ENCODE peak calls at places on chromosomes 13 and 19, in six cellular contexts. L is K562, T is HCT116, W is SK-N-SH, C is H1, Z is GM12878. S is an unnamed sample.

GRCh38 chr13:105196052-105196451 is 1339.4 kb downstream of the EFNB2 start:
- DNase-seq in L (no peak), T (no peak), W (no peak), C (no peak), Z (no peak), S (peak; percentile 95)

GRCh38 chr13:51957377-51958216 is 53.7 kb downstream of the ATP7B start:
- DNase-seq in L (peak; percentile 55), T (no peak), W (no peak), C (no peak), Z (peak; percentile 37), S (no peak)

GRCh38 chr13:36086117-36086516 is 45.1 kb downstream of the DCLK1 start:
- DNase-seq in L (no peak), T (no peak), W (peak; percentile 40), C (no peak), Z (no peak), S (no peak)

GRCh38 chr19:41528106-41528505 is 47.9 kb upstream of the CEACAM21 start:
- DNase-seq in L (no peak), T (no peak), W (no peak), C (no peak), Z (no peak), S (peak; percentile 59)

GRCh38 chr19:48401277-48401676 is 7.8 kb downstream of the GRIN2D start:
- DNase-seq in L (no peak), T (no peak), W (no peak), C (peak; percentile 53), Z (no peak), S (no peak)

GRCh38 chr19:11005521-11005920 is 44.7 kb downstream of the SMARCA4 start:
- DNase-seq in L (no peak), T (no peak), W (no peak), C (no peak), Z (no peak), S (no peak)

GRCh38 chr13:35987572-35988513 is 143.3 kb downstream of the DCLK1 start:
- DNase-seq in L (no peak), T (no peak), W (no peak), C (peak; percentile 72), Z (no peak), S (no peak)

GRCh38 chr19:1502433-1503088 is 10.3 kb downstream of the ADAMTSL5 start:
- DNase-seq in L (no peak), T (no peak), W (no peak), C (no peak), Z (no peak), S (no peak)

GRCh38 chr19:38974599-38975213 is 836 bp downstream of the FBXO17 start:
- DNase-seq in L (peak; percentile 45), T (no peak), W (peak; percentile 34), C (no peak), Z (no peak), S (no peak)

GRCh38 chr19:7654401-7654800 is 14.4 kb upstream of the RETN start:
- DNase-seq in L (no peak), T (no peak), W (no peak), C (no peak), Z (no peak), S (no peak)

GRCh38 chr19:39098365-39099269 is 14.4 kb downstream of the ACP7 start:
- DNase-seq in L (no peak), T (no peak), W (peak; percentile 52), C (peak; percentile 51), Z (no peak), S (no peak)

GRCh38 chr19:4701557-4701956 is 22.1 kb downstream of the DPP9 start:
- DNase-seq in L (no peak), T (no peak), W (no peak), C (no peak), Z (no peak), S (no peak)

GRCh38 chr13:77872995-77873394 is 45.6 kb downstream of the EDNRB start:
- DNase-seq in L (no peak), T (no peak), W (no peak), C (no peak), Z (no peak), S (no peak)

GRCh38 chr13:70959376-70959775 is 851.1 kb upstream of the KLHL1 start:
- DNase-seq in L (no peak), T (no peak), W (no peak), C (no peak), Z (no peak), S (no peak)

GRCh38 chr19:41016488-41017071 is 25.5 kb downstream of the CYP2B6 start:
- DNase-seq in L (no peak), T (no peak), W (no peak), C (no peak), Z (no peak), S (no peak)

GRCh38 chr19:4557971-4558941 is 1.2 kb downstream of the SEMA6B start:
- DNase-seq in L (peak; percentile 63), T (no peak), W (peak; percentile 83), C (peak; percentile 92), Z (no peak), S (no peak)

GRCh38 chr13:36536546-36536945 is 104.3 kb downstream of the CCNA1 start:
- DNase-seq in L (no peak), T (no peak), W (no peak), C (no peak), Z (no peak), S (no peak)

GRCh38 chr19:40982594-40983101 is 8.4 kb upstream of the CYP2B6 start:
- DNase-seq in L (no peak), T (no peak), W (no peak), C (peak; percentile 52), Z (no peak), S (no peak)

GRCh38 chr19:2041686-2042484 is 9.2 kb downstream of the MKNK2 start:
- DNase-seq in L (peak; percentile 97), T (peak; percentile 82), W (peak; percentile 99), C (peak; percentile 97), Z (peak; percentile 73), S (peak; percentile 96)

GRCh38 chr19:48061401-48062344 is 17.8 kb upstream of the CABP5 start:
- DNase-seq in L (no peak), T (no peak), W (no peak), C (peak; percentile 74), Z (no peak), S (peak; percentile 12)

GRCh38 chr19:15181394-15181793 is 19.4 kb downstream of the NOTCH3 start:
- DNase-seq in L (no peak), T (no peak), W (no peak), C (no peak), Z (no peak), S (no peak)
- TF ChIP-seq JUND in L (no peak), T (no peak), W (no peak), C (no peak), Z (no peak), S (no peak)

GRCh38 chr13:45860240-45860639 is 8.7 kb upstream of the SIAH3 start:
- DNase-seq in L (no peak), T (no peak), W (no peak), C (no peak), Z (no peak), S (no peak)

GRCh38 chr13:45863716-45864590 is 12.4 kb upstream of the SIAH3 start:
- DNase-seq in L (no peak), T (no peak), W (peak; percentile 43), C (no peak), Z (no peak), S (no peak)

GRCh38 chr13:45861352-45861751 is 9.8 kb upstream of the SIAH3 start:
- DNase-seq in L (no peak), T (no peak), W (no peak), C (no peak), Z (no peak), S (no peak)

GRCh38 chr13:45865414-45865813 is 13.9 kb upstream of the SIAH3 start:
- DNase-seq in L (no peak), T (no peak), W (no peak), C (no peak), Z (no peak), S (no peak)

GRCh38 chr13:45859682-45860081 is 8.1 kb upstream of the SIAH3 start:
- DNase-seq in L (no peak), T (no peak), W (no peak), C (no peak), Z (no peak), S (no peak)
- TF ChIP-seq JUND in L (no peak), T (no peak), W (no peak), C (no peak), Z (no peak), S (no peak)

DNA sequence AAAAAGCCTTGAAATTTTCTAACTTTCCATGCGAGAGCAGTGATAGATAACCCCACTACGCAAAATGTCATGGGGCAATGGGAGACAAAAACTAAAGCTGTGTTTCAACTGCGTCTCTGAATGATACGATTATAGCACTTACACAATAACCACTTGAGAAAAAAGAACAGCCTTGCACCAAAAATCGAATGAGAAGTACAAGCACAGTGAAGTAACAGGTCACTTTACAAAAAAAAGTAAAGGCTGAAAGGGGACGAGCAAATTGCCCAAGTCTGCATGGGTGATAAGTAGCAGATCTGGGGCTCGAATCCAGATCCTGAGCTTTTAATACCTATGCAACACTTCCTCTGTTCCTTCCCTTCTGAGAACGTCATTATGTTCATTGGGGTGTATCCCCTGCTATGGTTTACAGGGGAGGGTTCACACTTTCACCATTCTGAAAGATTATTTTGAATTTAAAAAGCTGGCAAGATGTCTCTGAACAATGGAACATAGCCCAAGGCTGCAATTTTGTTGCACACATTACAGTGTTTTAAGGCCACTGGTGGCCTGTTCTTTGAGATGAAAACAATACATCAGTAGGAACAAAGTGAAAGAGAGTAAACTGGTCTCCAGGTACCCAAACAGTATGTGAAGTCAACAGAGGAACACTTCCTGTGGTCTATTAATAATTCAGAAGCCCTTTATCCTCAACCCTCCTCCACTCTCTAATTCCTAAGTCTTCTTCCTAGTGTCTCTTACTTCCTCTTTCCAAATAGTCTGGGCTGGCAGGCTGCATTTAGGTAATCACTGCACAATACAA is 3.1 kb downstream of the CPB2 start:
- DNase-seq in L (no peak), T (no peak), W (no peak), C (no peak), Z (no peak), S (no peak)
- TF ChIP-seq JUND in L (no peak), T (no peak), W (no peak), C (no peak), Z (no peak), S (no peak)

GRCh38 chr13:41563501-41564001 is 106.2 kb downstream of the RGCC start:
- DNase-seq in L (no peak), T (no peak), W (no peak), C (no peak), Z (no peak), S (no peak)

GRCh38 chr13:41562541-41563178 is 105.3 kb downstream of the RGCC start:
- DNase-seq in L (no peak), T (no peak), W (no peak), C (no peak), Z (no peak), S (no peak)

GRCh38 chr13:41562083-41562482 is 104.7 kb downstream of the RGCC start:
- DNase-seq in L (no peak), T (no peak), W (no peak), C (no peak), Z (no peak), S (no peak)

GRCh38 chr13:41558781-41559560 is 101.6 kb downstream of the RGCC start:
- DNase-seq in L (no peak), T (no peak), W (no peak), C (no peak), Z (no peak), S (no peak)

DNA sequence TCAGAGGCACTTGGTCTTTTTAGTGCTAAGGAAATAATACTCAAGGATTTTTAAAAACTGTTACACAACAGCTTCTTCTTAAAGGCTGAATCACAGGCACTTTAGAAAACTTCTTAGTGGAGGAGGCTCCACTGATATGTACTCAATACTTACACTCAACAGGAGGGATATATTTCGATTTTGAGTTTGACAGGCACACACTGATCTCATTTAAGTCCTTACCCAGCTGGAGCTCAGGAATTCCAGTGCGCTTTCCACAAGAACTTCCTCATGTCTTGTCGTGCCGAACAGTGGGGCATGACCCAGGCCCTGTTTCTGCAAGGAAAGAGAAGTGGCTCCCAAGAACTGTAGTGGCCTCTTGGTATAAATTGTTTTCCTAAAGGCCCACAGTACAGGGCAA is 103.8 kb downstream of the RGCC start:
- DNase-seq in L (no peak), T (no peak), W (no peak), C (no peak), Z (no peak), S (no peak)
- TF ChIP-seq JUND in L (no peak), T (no peak), W (no peak), C (no peak), Z (no peak), S (no peak)

S was measured in T47D.